ENCODE peak calls at places on chromosomes 1 and 21, in ten cellular contexts. D, U, B, W, O, R, X, L, H and N are unnamed samples.

GRCh38 chr1:212559929-212560328 is 48.6 kb upstream of the ATF3 start:
- DNase-seq in L (no peak), H (no peak), W (no peak), U (no peak), R (no peak), X (no peak), B (no peak), D (no peak), O (no peak), N (peak; percentile 22)

GRCh38 chr1:156489166-156489934 is 11.2 kb downstream of the MEF2D start:
- DNase-seq in R (no peak), H (no peak), W (no peak), D (peak; percentile 71), X (peak; percentile 46), U (peak; percentile 47), B (no peak), O (peak; percentile 91), L (no peak), N (no peak)

GRCh38 chr1:10122926-10123325 is 87.4 kb upstream of the KIF1B start:
- DNase-seq in U (no peak), R (peak; percentile 22), D (no peak), O (no peak), B (no peak), W (no peak), L (no peak), X (no peak), H (no peak), N (no peak)

GRCh38 chr1:155974208-155975165 is 3.9 kb downstream of the ARHGEF2 start:
- DNase-seq in L (no peak), D (no peak), H (peak; percentile 62), W (no peak), U (no peak), X (no peak), B (no peak), O (no peak), R (no peak), N (peak; percentile 32)

GRCh38 chr21:14677639-14678179 is 131.6 kb upstream of the SAMSN1 start:
- DNase-seq in W (no peak), B (no peak), O (no peak), L (no peak), H (no peak), X (no peak), U (no peak), D (no peak), R (no peak), N (no peak)

GRCh38 chr1:210647406-210648333 is 319.0 kb downstream of the HHAT start:
- DNase-seq in R (no peak), B (no peak), X (no peak), U (no peak), H (no peak), O (no peak), W (no peak), L (no peak), D (no peak), N (no peak)

GRCh38 chr1:67632811-67633478 is 52.1 kb upstream of the GADD45A start:
- DNase-seq in L (no peak), H (no peak), O (no peak), D (no peak), R (no peak), X (no peak), B (no peak), U (no peak), W (no peak), N (no peak)

GRCh38 chr1:228360533-228361313 is 45.9 kb downstream of the TRIM11 start:
- DNase-seq in O (no peak), D (peak; percentile 32), W (no peak), L (no peak), B (no peak), R (no peak), X (no peak), H (no peak), U (no peak), N (peak; percentile 51)

GRCh38 chr1:115179397-115179835 is 90.1 kb upstream of the TSPAN2 start:
- DNase-seq in X (no peak), W (no peak), L (peak; percentile 60), R (peak; percentile 84), O (no peak), U (no peak), D (peak; percentile 76), B (no peak), H (no peak), N (no peak)

GRCh38 chr1:20626524-20626923 is 6.7 kb upstream of the PINK1 start:
- DNase-seq in H (no peak), B (no peak), U (no peak), D (no peak), R (no peak), L (no peak), W (no peak), O (no peak), X (no peak), N (no peak)

GRCh38 chr1:203439086-203439620 is 36.5 kb upstream of the PRELP start:
- DNase-seq in D (no peak), H (no peak), B (no peak), W (no peak), L (no peak), U (no peak), R (no peak), X (no peak), O (no peak), N (no peak)

GRCh38 chr1:150429805-150430204 is 57.4 kb upstream of the TARS2 start:
- DNase-seq in B (no peak), W (no peak), D (no peak), O (peak; percentile 37), L (no peak), X (no peak), U (no peak), H (no peak), R (no peak), N (no peak)

GRCh38 chr21:41109174-41109573 is 58.8 kb upstream of the BACE2 start:
- DNase-seq in B (no peak), H (no peak), O (no peak), X (no peak), L (no peak), U (no peak), W (no peak), D (no peak), R (no peak), N (no peak)

GRCh38 chr1:21165076-21165475 is 11.6 kb downstream of the EIF4G3 start:
- DNase-seq in H (peak; percentile 86), U (no peak), O (no peak), D (no peak), R (no peak), L (no peak), W (no peak), B (no peak), X (no peak), N (no peak)

GRCh38 chr21:46097826-46098286 is at the start of gene COL6A2:
- DNase-seq in X (peak; percentile 58), L (no peak), U (peak; percentile 38), R (peak; percentile 91), W (peak; percentile 53), O (peak; percentile 82), H (no peak), B (peak; percentile 27), D (peak; percentile 75), N (peak; percentile 46)

GRCh38 chr1:181173761-181174371 is 85.4 kb downstream of the IER5 start:
- DNase-seq in D (no peak), O (no peak), L (no peak), B (no peak), X (no peak), R (no peak), U (no peak), W (no peak), H (no peak), N (no peak)

GRCh38 chr1:27488523-27489138 is 1.3 kb downstream of the WASF2 start:
- DNase-seq in U (no peak), B (no peak), D (no peak), R (no peak), L (peak; percentile 21), H (no peak), X (no peak), O (peak; percentile 53), W (no peak), N (no peak)

GRCh38 chr1:202367200-202367742 is 18.8 kb downstream of the PPP1R12B start:
- DNase-seq in O (no peak), H (no peak), U (no peak), D (no peak), B (no peak), R (peak; percentile 11), L (no peak), W (no peak), X (no peak), N (no peak)

GRCh38 chr1:4165901-4166300 is 265.8 kb upstream of the C1orf174 start:
- DNase-seq in W (no peak), B (no peak), H (no peak), R (no peak), D (no peak), O (no peak), U (no peak), X (no peak), L (no peak), N (no peak)

GRCh38 chr1:98323906-98324358 is 337.6 kb upstream of the SNX7 start:
- DNase-seq in L (peak; percentile 91), H (no peak), U (no peak), B (no peak), R (peak; percentile 78), D (no peak), O (no peak), X (peak; percentile 21), W (no peak), N (peak; percentile 40)